ENCODE peak calls at places on chromosomes 16 and 17, in ten cellular contexts. C, Y, O, Q, K, I, A, W, X and D are unnamed samples.

GRCh38 chr17:64145751-64146417 is 15.9 kb upstream of the ERN1 start:
- DNase-seq in C (peak; percentile 100), Y (peak; percentile 96), O (peak; percentile 100), Q (peak; percentile 97), K (peak; percentile 100), I (peak; percentile 87), A (peak; percentile 91), W (peak; percentile 99), X (peak; percentile 100), D (peak; percentile 95)

GRCh38 chr17:44279586-44280344 is 11.8 kb upstream of the SLC4A1 start:
- DNase-seq in C (peak; percentile 48), Y (peak; percentile 66), O (peak; percentile 31), Q (peak; percentile 41), K (peak; percentile 82), I (no peak), A (no peak), W (peak; percentile 93), X (no peak), D (no peak)

GRCh38 chr16:86405319-86405718 is 105.0 kb upstream of the FOXF1 start:
- DNase-seq in C (no peak), Y (no peak), O (no peak), Q (no peak), K (no peak), I (no peak), A (no peak), W (no peak), X (no peak), D (no peak)

GRCh38 chr16:10325783-10326543 is 59.9 kb upstream of the ATF7IP2 start:
- DNase-seq in C (no peak), Y (no peak), O (no peak), Q (no peak), K (no peak), I (no peak), A (no peak), W (no peak), X (no peak), D (no peak)

GRCh38 chr17:64162575-64162974 is 32.6 kb upstream of the ERN1 start:
- DNase-seq in C (no peak), Y (no peak), O (no peak), Q (no peak), K (no peak), I (no peak), A (no peak), W (no peak), X (no peak), D (no peak)

GRCh38 chr17:56064506-56064905 is 88.8 kb upstream of the ANKFN1 start:
- DNase-seq in C (no peak), Y (no peak), O (no peak), Q (no peak), K (no peak), I (no peak), A (no peak), W (no peak), X (no peak), D (no peak)

GRCh38 chr17:9274119-9274445 is 252.8 kb downstream of the NTN1 start:
- DNase-seq in C (no peak), Y (no peak), O (no peak), Q (no peak), K (no peak), I (no peak), A (no peak), W (no peak), X (no peak), D (peak; percentile 25)

GRCh38 chr16:15996432-15997109 is 47.2 kb downstream of the ABCC1 start:
- DNase-seq in C (no peak), Y (peak; percentile 32), O (no peak), Q (peak; percentile 58), K (peak; percentile 78), I (peak; percentile 14), A (no peak), W (peak; percentile 95), X (no peak), D (no peak)

GRCh38 chr17:11545696-11546095 is 52.6 kb upstream of the DNAH9 start:
- DNase-seq in C (no peak), Y (no peak), O (no peak), Q (no peak), K (no peak), I (no peak), A (no peak), W (no peak), X (no peak), D (no peak)

GRCh38 chr17:31404028-31404949 is 12.8 kb downstream of the RAB11FIP4 start:
- DNase-seq in C (no peak), Y (no peak), O (no peak), Q (no peak), K (no peak), I (no peak), A (no peak), W (no peak), X (no peak), D (no peak)

GRCh38 chr16:66970775-66971725 is 10.0 kb downstream of the CES3 start:
- DNase-seq in C (no peak), Y (no peak), O (peak; percentile 22), Q (no peak), K (no peak), I (no peak), A (no peak), W (peak; percentile 63), X (no peak), D (no peak)

GRCh38 chr16:46648656-46649055 is 27.5 kb upstream of the SHCBP1 start:
- DNase-seq in C (no peak), Y (no peak), O (no peak), Q (no peak), K (no peak), I (no peak), A (no peak), W (no peak), X (no peak), D (no peak)

GRCh38 chr17:33013596-33014375 is 22.1 kb downstream of the SPACA3 start:
- DNase-seq in C (no peak), Y (no peak), O (no peak), Q (no peak), K (no peak), I (no peak), A (no peak), W (no peak), X (no peak), D (no peak)

GRCh38 chr17:354651-355556 is 2.3 kb upstream of the RPH3AL start:
- DNase-seq in C (no peak), Y (no peak), O (no peak), Q (no peak), K (no peak), I (no peak), A (no peak), W (no peak), X (no peak), D (no peak)

GRCh38 chr17:16879686-16880085 is 92.2 kb downstream of the TNFRSF13B start:
- DNase-seq in C (no peak), Y (no peak), O (no peak), Q (no peak), K (no peak), I (no peak), A (no peak), W (no peak), X (no peak), D (no peak)

GRCh38 chr17:73357981-73358380 is 46.2 kb upstream of the CDC42EP4 start:
- DNase-seq in C (no peak), Y (no peak), O (no peak), Q (no peak), K (no peak), I (no peak), A (no peak), W (no peak), X (no peak), D (no peak)

GRCh38 chr17:78276098-78276497 is 44.7 kb downstream of the TMEM235 start:
- DNase-seq in C (no peak), Y (no peak), O (no peak), Q (no peak), K (no peak), I (no peak), A (no peak), W (no peak), X (no peak), D (no peak)

GRCh38 chr17:59456923-59457615 is 108.3 kb upstream of the DHX40 start:
- DNase-seq in C (no peak), Y (no peak), O (no peak), Q (no peak), K (no peak), I (no peak), A (no peak), W (no peak), X (no peak), D (no peak)

GRCh38 chr16:88624977-88625576 is 13.3 kb upstream of the IL17C start:
- DNase-seq in C (no peak), Y (no peak), O (no peak), Q (no peak), K (no peak), I (no peak), A (no peak), W (no peak), X (no peak), D (no peak)

GRCh38 chr17:43125967-43126910 is 1.1 kb upstream of the BRCA1 start:
- DNase-seq in C (no peak), Y (peak; percentile 29), O (no peak), Q (no peak), K (peak; percentile 66), I (no peak), A (no peak), W (peak; percentile 22), X (peak; percentile 52), D (no peak)

GRCh38 chr17:81090361-81091133 is 55.6 kb downstream of the BAIAP2 start:
- DNase-seq in C (no peak), Y (peak; percentile 69), O (no peak), Q (peak; percentile 59), K (peak; percentile 85), I (no peak), A (no peak), W (peak; percentile 39), X (peak; percentile 82), D (peak; percentile 30)

GRCh38 chr16:89289428-89290395 is 72.2 kb downstream of the ZNF778 start:
- DNase-seq in C (no peak), Y (peak; percentile 81), O (no peak), Q (peak; percentile 39), K (peak; percentile 84), I (no peak), A (peak; percentile 55), W (peak; percentile 85), X (peak; percentile 51), D (peak; percentile 58)